ENCODE peak calls at places on chromosome 10, in eight cellular contexts. Q is cardiac muscle cell, N is AG04449, Z is PC-3, U is heart left ventricle, X is heart right ventricle, J is iPS DF 6.9, W is cardiac fibroblast. E is an unnamed sample.

GRCh38 chr10:125559210-125559609 is 123.8 kb downstream of the TEX36 start:
- DNase-seq in Q (no peak), N (no peak), Z (no peak), U (no peak), X (no peak), J (no peak), W (no peak), E (no peak)

GRCh38 chr10:132554991-132555647 is 17.5 kb downstream of the INPP5A start:
- DNase-seq in Q (peak), N (no peak), Z (no peak), U (peak), X (peak), J (no peak), W (no peak), E (no peak)

GRCh38 chr10:123911866-123912265 is 20.3 kb upstream of the CPXM2 start:
- DNase-seq in Q (no peak), N (no peak), Z (no peak), U (no peak), X (no peak), J (no peak), W (no peak), E (no peak)

GRCh38 chr10:100183482-100183881 is 2.3 kb downstream of the ERLIN1 start:
- DNase-seq in Q (no peak), N (no peak), Z (peak), U (no peak), X (no peak), J (no peak), W (peak), E (no peak)

GRCh38 chr10:11602357-11602756 is 9.1 kb downstream of the USP6NL start:
- DNase-seq in Q (no peak), N (no peak), Z (no peak), U (no peak), X (no peak), J (no peak), W (no peak), E (no peak)

GRCh38 chr10:29861811-29862505 is 197.4 kb downstream of the JCAD start:
- DNase-seq in Q (no peak), N (peak), Z (peak), U (no peak), X (no peak), J (no peak), W (no peak), E (no peak)

GRCh38 chr10:72011468-72011867 is 47.3 kb downstream of the CHST3 start:
- DNase-seq in Q (no peak), N (no peak), Z (no peak), U (no peak), X (no peak), J (no peak), W (no peak), E (no peak)

GRCh38 chr10:101783736-101784118 is 481 bp upstream of the NPM3 start:
- DNase-seq in Q (peak), N (no peak), Z (no peak), U (no peak), X (no peak), J (no peak), W (peak), E (peak)

GRCh38 chr10:11894381-11895107 is 71.4 kb downstream of the PROSER2 start:
- DNase-seq in Q (no peak), N (no peak), Z (no peak), U (peak), X (no peak), J (no peak), W (no peak), E (no peak)

GRCh38 chr10:101319241-101319915 is 34.6 kb upstream of the BTRC start:
- DNase-seq in Q (peak), N (no peak), Z (no peak), U (no peak), X (no peak), J (no peak), W (peak), E (no peak)

GRCh38 chr10:30915141-30915540 is 116.5 kb downstream of the ZNF438 start:
- DNase-seq in Q (peak), N (no peak), Z (no peak), U (no peak), X (no peak), J (no peak), W (peak), E (no peak)

GRCh38 chr10:69130251-69130650 is 6.3 kb downstream of the VPS26A start:
- DNase-seq in Q (no peak), N (no peak), Z (no peak), U (no peak), X (no peak), J (no peak), W (peak), E (no peak)

GRCh38 chr10:69742928-69743602 is 58.6 kb upstream of the COL13A1 start:
- DNase-seq in Q (peak), N (no peak), Z (peak), U (no peak), X (no peak), J (no peak), W (peak), E (peak)

DNA sequence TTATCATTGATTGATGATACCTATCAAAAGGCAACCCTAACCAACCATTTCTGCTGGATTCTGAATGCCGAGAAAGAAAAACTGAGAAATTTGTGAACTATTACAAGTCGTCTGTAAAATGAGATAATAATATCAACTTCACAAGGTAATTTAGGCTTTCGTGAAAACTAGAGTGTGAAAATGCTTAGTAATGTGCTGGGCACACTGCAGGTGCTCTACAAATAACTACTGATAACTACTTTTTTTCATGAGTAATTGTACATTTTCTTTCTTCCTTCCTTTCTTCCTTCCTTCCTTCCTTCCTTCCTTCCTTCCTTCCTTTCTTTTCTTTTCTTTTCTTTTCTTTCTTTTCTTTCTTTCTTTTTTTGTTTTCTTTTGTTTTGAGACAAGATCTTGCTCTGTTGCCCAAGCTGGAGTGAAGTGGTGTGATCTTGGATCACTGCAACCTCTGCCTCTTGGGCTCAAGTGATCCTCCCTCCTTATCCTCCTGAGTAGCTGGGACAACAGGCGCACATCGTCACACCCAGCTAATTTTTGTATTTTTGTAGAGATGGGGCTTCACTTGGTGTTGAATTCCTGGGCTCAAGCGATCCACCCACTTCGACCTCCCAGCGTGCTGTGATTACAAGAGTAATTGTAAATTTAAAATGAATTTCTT is 42.9 kb downstream of the BMPR1A start:
- DNase-seq in Q (no peak), N (no peak), Z (no peak), U (no peak), X (no peak), J (no peak), W (no peak), E (no peak)
- H3K4me3 ChIP-seq in Q (no peak), N (no peak), Z (no peak), U (no peak), X (no peak), J (no peak), W (no peak), E (no peak)

GRCh38 chr10:103155485-103156085 is 37.5 kb downstream of the NT5C2 start:
- DNase-seq in Q (no peak), N (no peak), Z (no peak), U (no peak), X (no peak), J (no peak), W (no peak), E (no peak)
- H3K4me3 ChIP-seq in Q (no peak), N (no peak), Z (no peak), U (no peak), X (no peak), J (no peak), W (no peak), E (no peak)

GRCh38 chr10:688621-689426 is 644 bp downstream of the DIP2C start:
- DNase-seq in Q (peak), N (no peak), Z (peak), U (no peak), X (peak), J (no peak), W (peak), E (peak)

GRCh38 chr10:689433-690226 is at the start of gene DIP2C:
- DNase-seq in Q (peak), N (no peak), Z (peak), U (peak), X (peak), J (no peak), W (peak), E (peak)

GRCh38 chr10:687583-688286 is 1.7 kb downstream of the DIP2C start:
- DNase-seq in Q (no peak), N (no peak), Z (no peak), U (no peak), X (no peak), J (no peak), W (no peak), E (no peak)

GRCh38 chr10:686155-686931 is 3.1 kb downstream of the DIP2C start:
- DNase-seq in Q (no peak), N (no peak), Z (no peak), U (no peak), X (no peak), J (no peak), W (no peak), E (no peak)

DNA sequence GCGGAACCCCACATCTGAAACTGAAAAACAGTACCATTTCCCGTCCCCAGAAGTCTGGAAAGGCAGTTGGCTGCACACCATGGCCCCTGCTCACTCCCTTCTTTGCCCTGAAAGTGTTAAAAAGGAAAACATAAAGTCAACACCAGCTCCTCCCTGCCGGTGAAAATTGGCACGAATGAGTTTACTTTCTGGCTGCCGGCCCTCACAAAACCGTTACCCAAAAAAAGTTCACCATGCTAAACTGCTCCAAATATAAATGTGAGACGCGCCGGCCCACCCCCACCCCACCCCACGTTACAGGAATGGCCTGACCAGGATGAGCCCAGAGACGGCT is 1.2 kb downstream of the DIP2C start:
- DNase-seq in Q (peak), N (no peak), Z (no peak), U (no peak), X (no peak), J (no peak), W (peak), E (no peak)
- H3K4me3 ChIP-seq in Q (peak), N (peak), Z (peak), U (peak), X (peak), J (no peak), W (peak), E (peak)

GRCh38 chr10:26527018-26527417 is 88.9 kb downstream of the APBB1IP start:
- DNase-seq in Q (no peak), N (no peak), Z (no peak), U (no peak), X (no peak), J (no peak), W (no peak), E (no peak)

GRCh38 chr10:26528048-26528447 is 89.9 kb downstream of the APBB1IP start:
- DNase-seq in Q (no peak), N (no peak), Z (no peak), U (no peak), X (no peak), J (no peak), W (no peak), E (no peak)

GRCh38 chr10:26534384-26534783 is 96.2 kb downstream of the APBB1IP start:
- DNase-seq in Q (no peak), N (no peak), Z (no peak), U (no peak), X (no peak), J (peak), W (no peak), E (peak)

GRCh38 chr10:26524161-26524831 is 86.2 kb downstream of the APBB1IP start:
- DNase-seq in Q (peak), N (no peak), Z (no peak), U (no peak), X (no peak), J (no peak), W (no peak), E (no peak)

GRCh38 chr10:26528715-26529393 is 90.7 kb downstream of the APBB1IP start:
- DNase-seq in Q (no peak), N (no peak), Z (no peak), U (no peak), X (no peak), J (no peak), W (no peak), E (no peak)
- H3K4me3 ChIP-seq in Q (no peak), N (no peak), Z (no peak), U (no peak), X (no peak), J (no peak), W (no peak), E (no peak)

DNA sequence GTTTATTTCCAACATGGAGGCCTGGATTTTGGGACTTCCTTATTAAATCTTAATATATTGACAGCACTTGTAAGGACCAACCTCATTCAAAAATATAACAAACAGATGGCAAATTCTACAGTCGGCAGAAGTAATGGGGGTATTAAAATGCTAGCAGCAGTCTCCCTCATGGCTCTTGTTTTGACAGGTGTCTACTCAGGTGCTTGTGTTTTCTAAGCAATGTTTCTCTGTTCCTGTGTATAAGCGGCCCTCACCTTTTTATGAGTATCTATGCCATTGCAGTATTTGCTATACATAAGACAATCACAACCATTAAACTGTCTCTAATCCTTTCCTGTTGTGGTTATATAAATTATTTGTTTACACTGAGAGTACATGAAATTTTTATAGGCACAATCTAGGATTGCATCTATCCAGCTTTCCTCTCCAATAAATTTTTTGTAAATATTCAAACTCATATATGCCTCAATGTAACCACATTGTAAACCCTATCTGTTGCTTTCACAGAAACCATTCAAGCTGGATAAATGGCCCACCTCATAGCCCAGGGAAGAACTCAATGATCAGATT is 65.4 kb upstream of the LRRTM3 start:
- DNase-seq in Q (no peak), N (no peak), Z (peak), U (no peak), X (no peak), J (no peak), W (no peak), E (no peak)
- H3K4me3 ChIP-seq in Q (no peak), N (no peak), Z (no peak), U (no peak), X (no peak), J (no peak), W (no peak), E (no peak)